ENCODE peak calls at places on chromosomes 3 and 15, in five cellular contexts. W is AG04450; A is thoracic aorta; N is uterus; U is naive thymus-derived CD8-positive, alpha-beta T cell. B is an unnamed sample.

GRCh38 chr15:39801641-39802309 is 19.1 kb upstream of the FSIP1 start:
- DNase-seq in U (no peak), A (no peak), W (no peak), N (no peak), B (no peak)

GRCh38 chr15:78162038-78162437 is 12.9 kb downstream of the IDH3A start:
- DNase-seq in U (peak), A (no peak), N (no peak), W (no peak), B (no peak)

GRCh38 chr3:153052096-153052460 is 109.9 kb upstream of the RAP2B start:
- DNase-seq in N (peak), A (no peak), U (no peak), W (peak), B (peak)

GRCh38 chr3:37197810-37198371 is 23.5 kb upstream of the LRRFIP2 start:
- DNase-seq in A (no peak), N (no peak), W (no peak), U (no peak), B (no peak)

GRCh38 chr15:73325191-73325980 is 43.4 kb downstream of the HCN4 start:
- DNase-seq in U (no peak), N (no peak), A (no peak), W (no peak), B (peak)

GRCh38 chr3:149373235-149374125 is 4.0 kb downstream of the TM4SF1 start:
- DNase-seq in W (peak), U (no peak), A (no peak), N (no peak), B (no peak)

GRCh38 chr15:67968564-67969440 is 85.3 kb upstream of the PIAS1 start:
- DNase-seq in W (no peak), U (no peak), A (no peak), N (peak), B (no peak)

GRCh38 chr3:171135536-171135935 is 109.0 kb upstream of the SLC2A2 start:
- DNase-seq in N (no peak), A (no peak), W (no peak), U (no peak), B (no peak)

GRCh38 chr15:73988075-73988969 is 3.8 kb downstream of the STOML1 start:
- DNase-seq in U (no peak), N (no peak), W (no peak), A (no peak), B (peak)

GRCh38 chr3:179837374-179837773 is 184.5 kb downstream of the USP13 start:
- DNase-seq in N (no peak), U (no peak), A (no peak), W (no peak), B (no peak)

GRCh38 chr15:94747510-94747909 is 516.1 kb downstream of the MCTP2 start:
- DNase-seq in A (no peak), U (no peak), W (no peak), N (no peak), B (no peak)

GRCh38 chr3:176919836-176920760 is 277.2 kb downstream of the TBL1XR1 start:
- DNase-seq in W (peak), N (no peak), U (no peak), A (no peak), B (no peak)

GRCh38 chr15:52735231-52736089 is 54.7 kb downstream of the ONECUT1 start:
- DNase-seq in A (peak), U (peak), N (peak), W (peak), B (peak)

B was measured in sigmoid colon.